ENCODE peak calls at places on chromosomes 5 and 9, in ten cellular contexts. One of them, this sample, is unnamed.

GRCh38 chr5:38938424-38938823 is 92.6 kb downstream of the OSMR start:
- DNase-seq in neural progenitor cell: no peak
- DNase-seq in thoracic aorta: no peak
- DNase-seq in fibroblast of mammary gland: no peak
- DNase-seq in heart left ventricle: no peak
- DNase-seq in HL-60: no peak
- DNase-seq in B cell: no peak
- DNase-seq in BJ: no peak
- DNase-seq in sigmoid colon: no peak
- DNase-seq in suprapubic skin: no peak
- DNase-seq in this sample: no peak

GRCh38 chr9:15178621-15179020 is 128.4 kb downstream of the TTC39B start:
- DNase-seq in neural progenitor cell: no peak
- DNase-seq in suprapubic skin: no peak
- DNase-seq in fibroblast of mammary gland: no peak
- DNase-seq in B cell: no peak
- DNase-seq in heart left ventricle: no peak
- DNase-seq in BJ: no peak
- DNase-seq in sigmoid colon: no peak
- DNase-seq in HL-60: no peak
- DNase-seq in thoracic aorta: no peak
- DNase-seq in this sample: no peak

GRCh38 chr9:8857330-8858249 is 1058.0 kb upstream of the DMAC1 start:
- DNase-seq in B cell: no peak
- DNase-seq in heart left ventricle: peak; percentile 73
- DNase-seq in suprapubic skin: peak; percentile 55
- DNase-seq in BJ: no peak
- DNase-seq in neural progenitor cell: peak; percentile 89
- DNase-seq in sigmoid colon: peak; percentile 85
- DNase-seq in thoracic aorta: no peak
- DNase-seq in fibroblast of mammary gland: peak; percentile 54
- DNase-seq in HL-60: no peak
- DNase-seq in this sample: no peak

GRCh38 chr5:154756203-154756870 is 1.2 kb downstream of the LARP1 start:
- DNase-seq in suprapubic skin: peak; percentile 75
- DNase-seq in heart left ventricle: peak; percentile 55
- DNase-seq in HL-60: no peak
- DNase-seq in neural progenitor cell: peak; percentile 54
- DNase-seq in thoracic aorta: no peak
- DNase-seq in fibroblast of mammary gland: no peak
- DNase-seq in sigmoid colon: peak; percentile 76
- DNase-seq in BJ: no peak
- DNase-seq in B cell: peak; percentile 58
- DNase-seq in this sample: no peak

GRCh38 chr9:15361737-15362136 is 54.7 kb upstream of the TTC39B start:
- DNase-seq in heart left ventricle: no peak
- DNase-seq in thoracic aorta: no peak
- DNase-seq in fibroblast of mammary gland: peak; percentile 4
- DNase-seq in HL-60: no peak
- DNase-seq in suprapubic skin: no peak
- DNase-seq in B cell: no peak
- DNase-seq in neural progenitor cell: no peak
- DNase-seq in BJ: no peak
- DNase-seq in sigmoid colon: no peak
- DNase-seq in this sample: no peak

GRCh38 chr5:150662731-150663516 is 1.9 kb downstream of the MYOZ3 start:
- DNase-seq in heart left ventricle: no peak
- DNase-seq in B cell: peak; percentile 9
- DNase-seq in suprapubic skin: no peak
- DNase-seq in fibroblast of mammary gland: no peak
- DNase-seq in HL-60: no peak
- DNase-seq in thoracic aorta: no peak
- DNase-seq in sigmoid colon: no peak
- DNase-seq in neural progenitor cell: no peak
- DNase-seq in BJ: no peak
- DNase-seq in this sample: no peak

GRCh38 chr5:1786621-1787471 is 12.8 kb downstream of the MRPL36 start:
- DNase-seq in B cell: no peak
- DNase-seq in thoracic aorta: no peak
- DNase-seq in suprapubic skin: peak; percentile 55
- DNase-seq in fibroblast of mammary gland: no peak
- DNase-seq in BJ: no peak
- DNase-seq in neural progenitor cell: no peak
- DNase-seq in heart left ventricle: no peak
- DNase-seq in sigmoid colon: peak; percentile 41
- DNase-seq in HL-60: no peak
- DNase-seq in this sample: no peak

GRCh38 chr9:73037613-73038012 is 84.8 kb upstream of the ALDH1A1 start:
- DNase-seq in fibroblast of mammary gland: peak; percentile 41
- DNase-seq in neural progenitor cell: no peak
- DNase-seq in thoracic aorta: no peak
- DNase-seq in heart left ventricle: no peak
- DNase-seq in suprapubic skin: no peak
- DNase-seq in sigmoid colon: no peak
- DNase-seq in BJ: no peak
- DNase-seq in HL-60: no peak
- DNase-seq in B cell: no peak
- DNase-seq in this sample: no peak

GRCh38 chr9:115395511-115396021 is 277.6 kb upstream of the TNC start:
- DNase-seq in heart left ventricle: no peak
- DNase-seq in neural progenitor cell: no peak
- DNase-seq in thoracic aorta: no peak
- DNase-seq in fibroblast of mammary gland: peak; percentile 43
- DNase-seq in sigmoid colon: no peak
- DNase-seq in B cell: no peak
- DNase-seq in HL-60: no peak
- DNase-seq in suprapubic skin: no peak
- DNase-seq in BJ: no peak
- DNase-seq in this sample: peak; percentile 7

GRCh38 chr9:4987996-4988421 is 2.9 kb downstream of the JAK2 start:
- DNase-seq in thoracic aorta: no peak
- DNase-seq in BJ: no peak
- DNase-seq in fibroblast of mammary gland: peak; percentile 77
- DNase-seq in neural progenitor cell: peak; percentile 88
- DNase-seq in sigmoid colon: no peak
- DNase-seq in B cell: peak; percentile 50
- DNase-seq in suprapubic skin: no peak
- DNase-seq in heart left ventricle: peak; percentile 29
- DNase-seq in HL-60: no peak
- DNase-seq in this sample: peak; percentile 27

GRCh38 chr9:96236854-96237545 is 65.0 kb downstream of the HSD17B3 start:
- DNase-seq in heart left ventricle: no peak
- DNase-seq in sigmoid colon: no peak
- DNase-seq in neural progenitor cell: peak; percentile 14
- DNase-seq in HL-60: no peak
- DNase-seq in thoracic aorta: no peak
- DNase-seq in BJ: no peak
- DNase-seq in suprapubic skin: no peak
- DNase-seq in fibroblast of mammary gland: no peak
- DNase-seq in B cell: no peak
- DNase-seq in this sample: no peak

GRCh38 chr5:174599992-174600391 is 124.4 kb upstream of the MSX2 start:
- DNase-seq in BJ: no peak
- DNase-seq in thoracic aorta: no peak
- DNase-seq in sigmoid colon: no peak
- DNase-seq in neural progenitor cell: peak; percentile 36
- DNase-seq in HL-60: no peak
- DNase-seq in suprapubic skin: no peak
- DNase-seq in heart left ventricle: no peak
- DNase-seq in B cell: no peak
- DNase-seq in fibroblast of mammary gland: no peak
- DNase-seq in this sample: no peak

GRCh38 chr5:178213748-178214151 is 9.4 kb downstream of the HNRNPAB start:
- DNase-seq in thoracic aorta: no peak
- DNase-seq in fibroblast of mammary gland: no peak
- DNase-seq in BJ: no peak
- DNase-seq in HL-60: no peak
- DNase-seq in suprapubic skin: no peak
- DNase-seq in heart left ventricle: no peak
- DNase-seq in neural progenitor cell: no peak
- DNase-seq in sigmoid colon: no peak
- DNase-seq in B cell: no peak
- DNase-seq in this sample: no peak

GRCh38 chr5:15852217-15852616 is 327.4 kb downstream of the MARCHF11 start:
- DNase-seq in sigmoid colon: no peak
- DNase-seq in heart left ventricle: no peak
- DNase-seq in BJ: no peak
- DNase-seq in thoracic aorta: no peak
- DNase-seq in suprapubic skin: no peak
- DNase-seq in B cell: no peak
- DNase-seq in fibroblast of mammary gland: no peak
- DNase-seq in neural progenitor cell: no peak
- DNase-seq in HL-60: no peak
- DNase-seq in this sample: no peak

GRCh38 chr9:80644044-80644443 is 1045.3 kb downstream of the TLE1 start:
- DNase-seq in BJ: no peak
- DNase-seq in heart left ventricle: no peak
- DNase-seq in fibroblast of mammary gland: no peak
- DNase-seq in thoracic aorta: no peak
- DNase-seq in HL-60: no peak
- DNase-seq in sigmoid colon: no peak
- DNase-seq in suprapubic skin: no peak
- DNase-seq in neural progenitor cell: no peak
- DNase-seq in B cell: no peak
- DNase-seq in this sample: no peak

GRCh38 chr9:3848445-3849114 is 322.8 kb upstream of the RFX3 start:
- DNase-seq in thoracic aorta: no peak
- DNase-seq in HL-60: no peak
- DNase-seq in suprapubic skin: no peak
- DNase-seq in heart left ventricle: no peak
- DNase-seq in BJ: no peak
- DNase-seq in neural progenitor cell: peak; percentile 90
- DNase-seq in B cell: no peak
- DNase-seq in sigmoid colon: no peak
- DNase-seq in fibroblast of mammary gland: peak; percentile 40
- DNase-seq in this sample: no peak
- TF ChIP-seq CTCF in thoracic aorta: no peak
- TF ChIP-seq CTCF in HL-60: no peak
- TF ChIP-seq CTCF in suprapubic skin: no peak
- TF ChIP-seq CTCF in heart left ventricle: no peak
- TF ChIP-seq CTCF in BJ: no peak
- TF ChIP-seq CTCF in neural progenitor cell: peak; percentile 69
- TF ChIP-seq CTCF in B cell: no peak
- TF ChIP-seq CTCF in sigmoid colon: no peak
- TF ChIP-seq CTCF in fibroblast of mammary gland: no peak
- TF ChIP-seq CTCF in this sample: no peak

GRCh38 chr9:84969736-84970135 is 300.2 kb downstream of the NTRK2 start:
- DNase-seq in thoracic aorta: no peak
- DNase-seq in heart left ventricle: no peak
- DNase-seq in B cell: no peak
- DNase-seq in fibroblast of mammary gland: no peak
- DNase-seq in HL-60: no peak
- DNase-seq in suprapubic skin: no peak
- DNase-seq in BJ: no peak
- DNase-seq in sigmoid colon: no peak
- DNase-seq in neural progenitor cell: no peak
- DNase-seq in this sample: no peak

GRCh38 chr9:84969084-84969483 is 299.6 kb downstream of the NTRK2 start:
- DNase-seq in HL-60: no peak
- DNase-seq in heart left ventricle: no peak
- DNase-seq in fibroblast of mammary gland: no peak
- DNase-seq in B cell: no peak
- DNase-seq in BJ: no peak
- DNase-seq in thoracic aorta: no peak
- DNase-seq in sigmoid colon: no peak
- DNase-seq in suprapubic skin: no peak
- DNase-seq in neural progenitor cell: no peak
- DNase-seq in this sample: no peak

GRCh38 chr9:84970432-84970831 is 300.9 kb downstream of the NTRK2 start:
- DNase-seq in thoracic aorta: no peak
- DNase-seq in fibroblast of mammary gland: no peak
- DNase-seq in HL-60: no peak
- DNase-seq in suprapubic skin: no peak
- DNase-seq in neural progenitor cell: no peak
- DNase-seq in heart left ventricle: no peak
- DNase-seq in sigmoid colon: no peak
- DNase-seq in B cell: no peak
- DNase-seq in BJ: no peak
- DNase-seq in this sample: no peak

GRCh38 chr9:84966876-84967830 is 297.6 kb downstream of the NTRK2 start:
- DNase-seq in B cell: no peak
- DNase-seq in thoracic aorta: no peak
- DNase-seq in neural progenitor cell: peak; percentile 77
- DNase-seq in suprapubic skin: no peak
- DNase-seq in HL-60: no peak
- DNase-seq in BJ: no peak
- DNase-seq in fibroblast of mammary gland: no peak
- DNase-seq in sigmoid colon: no peak
- DNase-seq in heart left ventricle: no peak
- DNase-seq in this sample: no peak
- TF ChIP-seq CTCF in B cell: no peak
- TF ChIP-seq CTCF in thoracic aorta: no peak
- TF ChIP-seq CTCF in neural progenitor cell: peak; percentile 70
- TF ChIP-seq CTCF in suprapubic skin: peak; percentile 9
- TF ChIP-seq CTCF in HL-60: no peak
- TF ChIP-seq CTCF in BJ: no peak
- TF ChIP-seq CTCF in fibroblast of mammary gland: no peak
- TF ChIP-seq CTCF in sigmoid colon: no peak
- TF ChIP-seq CTCF in heart left ventricle: no peak
- TF ChIP-seq CTCF in this sample: no peak

DNA sequence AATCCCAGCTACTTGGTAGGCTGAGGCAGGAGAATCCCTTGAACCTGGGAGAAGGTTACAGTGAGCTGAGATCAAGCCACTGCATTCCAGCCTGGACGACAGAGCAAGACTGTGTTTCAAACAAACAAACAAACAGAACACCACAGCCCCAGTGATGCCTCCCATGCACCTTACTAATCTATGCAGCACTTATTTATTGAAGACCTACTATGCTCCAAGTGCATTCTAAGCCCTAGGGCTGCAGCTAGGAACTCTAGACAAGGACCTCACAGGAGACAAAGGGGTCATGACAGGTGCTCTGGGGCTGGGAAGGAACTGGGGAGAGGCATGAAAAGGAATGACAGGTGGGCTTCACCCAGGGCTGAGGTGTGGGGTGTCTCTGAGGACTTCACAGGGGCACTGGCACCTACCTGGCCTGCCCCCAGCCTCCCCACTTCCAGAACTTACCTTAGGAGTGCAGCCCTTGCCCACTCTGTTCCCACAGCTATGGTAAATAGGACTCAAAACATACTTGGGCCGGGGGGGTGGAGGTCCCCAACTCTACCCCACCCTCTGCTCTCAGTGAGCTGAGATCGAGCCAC is 69.4 kb downstream of the C9orf50 start:
- DNase-seq in suprapubic skin: peak; percentile 46
- DNase-seq in HL-60: no peak
- DNase-seq in heart left ventricle: no peak
- DNase-seq in B cell: no peak
- DNase-seq in thoracic aorta: no peak
- DNase-seq in sigmoid colon: peak; percentile 52
- DNase-seq in neural progenitor cell: no peak
- DNase-seq in fibroblast of mammary gland: no peak
- DNase-seq in BJ: no peak
- DNase-seq in this sample: no peak
- TF ChIP-seq CTCF in suprapubic skin: no peak
- TF ChIP-seq CTCF in HL-60: no peak
- TF ChIP-seq CTCF in heart left ventricle: no peak
- TF ChIP-seq CTCF in B cell: no peak
- TF ChIP-seq CTCF in thoracic aorta: no peak
- TF ChIP-seq CTCF in sigmoid colon: no peak
- TF ChIP-seq CTCF in neural progenitor cell: no peak
- TF ChIP-seq CTCF in fibroblast of mammary gland: no peak
- TF ChIP-seq CTCF in BJ: no peak
- TF ChIP-seq CTCF in this sample: no peak

GRCh38 chr9:127930298-127931091 is at the start of gene PIP5KL1:
- DNase-seq in heart left ventricle: peak; percentile 89
- DNase-seq in BJ: no peak
- DNase-seq in sigmoid colon: peak; percentile 88
- DNase-seq in B cell: peak; percentile 95
- DNase-seq in thoracic aorta: no peak
- DNase-seq in HL-60: no peak
- DNase-seq in suprapubic skin: no peak
- DNase-seq in neural progenitor cell: peak; percentile 96
- DNase-seq in fibroblast of mammary gland: peak; percentile 80
- DNase-seq in this sample: no peak
- TF ChIP-seq CTCF in heart left ventricle: no peak
- TF ChIP-seq CTCF in BJ: peak; percentile 42
- TF ChIP-seq CTCF in sigmoid colon: no peak
- TF ChIP-seq CTCF in B cell: no peak
- TF ChIP-seq CTCF in thoracic aorta: no peak
- TF ChIP-seq CTCF in HL-60: no peak
- TF ChIP-seq CTCF in suprapubic skin: no peak
- TF ChIP-seq CTCF in neural progenitor cell: peak; percentile 31
- TF ChIP-seq CTCF in fibroblast of mammary gland: peak; percentile 13
- TF ChIP-seq CTCF in this sample: peak; percentile 26

This sample was measured in AG09319.